ENCODE peak calls at places on chromosomes 16 and 17, in five cellular contexts. E, F, Z, D and X are unnamed samples.

GRCh38 chr16:70579648-70580630 is 56.3 kb downstream of the SF3B3 start:
- DNase-seq in Z (no peak), F (no peak), D (no peak), E (peak), X (no peak)

GRCh38 chr17:46154151-46154816 is 38.9 kb downstream of the KANSL1 start:
- DNase-seq in E (no peak), D (peak), Z (no peak), F (peak), X (no peak)

GRCh38 chr16:2512920-2513404 is 790 bp upstream of the ATP6V0C start:
- DNase-seq in Z (no peak), F (no peak), E (no peak), D (no peak), X (no peak)

GRCh38 chr17:79919164-79919585 is 79.9 kb upstream of the CBX4 start:
- DNase-seq in E (peak), F (no peak), D (peak), Z (peak), X (no peak)

GRCh38 chr17:38597375-38597774 is 8.4 kb downstream of the SRCIN1 start:
- DNase-seq in D (no peak), F (no peak), E (no peak), Z (no peak), X (no peak)

GRCh38 chr17:48611213-48611612 is 396 bp upstream of the HOXB7 start:
- DNase-seq in D (peak), E (no peak), Z (no peak), F (no peak), X (no peak)

GRCh38 chr17:81713556-81714411 is 1.7 kb downstream of the SLC25A10 start:
- DNase-seq in Z (no peak), F (no peak), E (peak), D (no peak), X (no peak)

GRCh38 chr17:37796081-37796480 is 51.2 kb upstream of the HNF1B start:
- DNase-seq in F (no peak), D (no peak), E (no peak), Z (peak), X (no peak)

GRCh38 chr17:45895969-45896793 is 1.8 kb downstream of the MAPT start:
- DNase-seq in Z (peak), D (no peak), E (no peak), F (no peak), X (no peak)

GRCh38 chr16:58723109-58723508 is 11.0 kb downstream of the GOT2 start:
- DNase-seq in Z (no peak), F (no peak), D (no peak), E (no peak), X (no peak)

GRCh38 chr16:27690604-27691003 is 140.7 kb downstream of the KATNIP start:
- DNase-seq in D (peak), F (no peak), E (no peak), Z (peak), X (no peak)

GRCh38 chr17:32757963-32758362 is 119.0 kb downstream of the MYO1D start:
- DNase-seq in E (no peak), Z (no peak), F (no peak), D (peak), X (no peak)

GRCh38 chr17:49018673-49019215 is 21.6 kb downstream of the IGF2BP1 start:
- DNase-seq in E (no peak), F (no peak), Z (no peak), D (no peak), X (no peak)

GRCh38 chr16:89053725-89054029 is 40.0 kb upstream of the ACSF3 start:
- DNase-seq in D (no peak), E (no peak), F (no peak), Z (no peak), X (no peak)